ENCODE peak calls at places on chromosomes 1 and 21, in four cellular contexts. M is IMR-90, V is retinal pigment epithelial cell, G is heart right ventricle. P is an unnamed sample.

GRCh38 chr1:174358786-174359453 is 88.8 kb upstream of the GPR52 start:
- DNase-seq in G (no peak), M (no peak), V (no peak), P (no peak)

GRCh38 chr1:193479187-193479586 is 292.8 kb upstream of the B3GALT2 start:
- DNase-seq in G (no peak), V (no peak), M (no peak), P (peak)

GRCh38 chr21:37060296-37060695 is 12.6 kb downstream of the PIGP start:
- DNase-seq in M (peak), G (no peak), V (peak), P (no peak)

GRCh38 chr21:29105218-29105617 is 25.2 kb upstream of the MAP3K7CL start:
- DNase-seq in M (peak), G (no peak), V (no peak), P (no peak)

GRCh38 chr1:110780600-110781484 is 92.1 kb upstream of the CD53 start:
- DNase-seq in V (peak), M (peak), G (peak), P (peak)

GRCh38 chr1:90831910-90832309 is 114.8 kb upstream of the BARHL2 start:
- DNase-seq in G (no peak), V (no peak), M (no peak), P (no peak)

GRCh38 chr1:233269656-233270055 is 25.9 kb downstream of the PCNX2 start:
- DNase-seq in V (no peak), M (peak), G (no peak), P (no peak)

GRCh38 chr1:24318988-24319863 is at the start of gene GRHL3:
- DNase-seq in M (no peak), G (no peak), V (no peak), P (no peak)

GRCh38 chr1:111414756-111415155 is 12.8 kb downstream of the OVGP1 start:
- DNase-seq in M (no peak), G (no peak), V (no peak), P (no peak)

DNA sequence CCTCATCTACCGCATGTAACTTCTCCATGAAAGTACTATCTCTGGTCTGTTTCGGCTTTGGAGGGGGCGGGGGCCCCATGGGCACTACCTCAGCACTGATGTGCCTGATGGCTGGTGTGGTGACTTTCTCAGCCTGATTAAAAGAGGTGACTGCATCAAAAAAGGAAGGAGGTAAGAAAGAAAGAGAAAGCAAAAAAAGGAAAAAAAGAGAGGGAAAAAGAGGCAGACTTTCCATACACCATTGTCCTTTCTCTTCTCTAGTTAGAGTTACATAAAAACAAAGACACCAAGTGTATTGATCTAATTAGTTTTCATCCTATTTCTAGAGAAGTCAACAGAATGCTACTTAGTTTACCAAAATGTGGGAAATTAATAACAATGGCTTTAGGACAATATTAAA is 43.3 kb downstream of the GON4L start:
- DNase-seq in V (no peak), M (no peak), G (no peak), P (no peak)
- TF ChIP-seq CTCF in V (no peak), M (no peak), G (no peak), P (no peak)

GRCh38 chr1:237013608-237014007 is 9.4 kb upstream of the MT1HL1 start:
- DNase-seq in G (no peak), M (no peak), V (no peak), P (no peak)
- H3K4me3 ChIP-seq in G (no peak), M (no peak), V (no peak), P (no peak)

DNA sequence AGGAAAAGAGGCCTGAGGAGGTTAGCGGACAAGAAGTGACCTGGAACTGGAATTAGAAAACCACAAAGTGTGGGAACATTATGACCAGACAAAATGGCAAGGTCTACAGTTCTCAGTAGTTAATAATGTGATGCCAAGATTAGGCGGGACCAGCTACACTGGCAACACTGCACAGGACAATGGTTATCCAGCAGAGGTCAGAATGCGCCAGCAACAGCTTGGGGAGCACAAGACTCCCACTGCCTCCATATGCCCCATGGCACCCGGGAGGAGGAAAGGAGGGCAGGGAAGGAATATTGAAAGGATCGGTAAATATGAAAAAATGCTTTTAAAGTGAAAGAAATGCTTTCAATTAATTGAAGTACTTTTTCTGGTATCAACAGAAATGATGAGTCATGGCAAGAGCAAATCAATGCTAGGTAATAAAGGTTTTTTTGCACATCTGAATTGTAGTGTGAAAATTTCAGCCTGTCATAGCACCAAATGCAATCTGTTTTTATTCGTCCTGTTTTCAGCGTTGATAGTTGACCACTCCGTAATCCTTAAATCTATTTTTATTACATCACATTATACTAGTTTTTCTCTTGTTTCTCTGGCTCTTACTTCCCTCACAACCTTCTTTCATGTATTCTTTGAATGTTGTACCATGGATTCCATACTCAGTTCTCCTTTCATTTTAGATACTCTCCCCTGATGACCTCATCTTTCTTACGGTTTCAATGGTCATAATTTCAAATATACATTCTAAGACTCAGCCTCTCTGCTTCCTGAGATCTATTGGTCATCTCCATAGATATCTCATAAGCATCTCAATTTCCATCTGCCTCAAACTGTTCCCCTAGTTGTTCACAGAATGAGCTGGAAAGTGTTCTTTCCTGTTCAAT is 30.7 kb downstream of the VCAM1 start:
- DNase-seq in V (no peak), M (no peak), G (no peak), P (no peak)
- TF ChIP-seq CTCF in V (no peak), M (no peak), G (no peak), P (no peak)

DNA sequence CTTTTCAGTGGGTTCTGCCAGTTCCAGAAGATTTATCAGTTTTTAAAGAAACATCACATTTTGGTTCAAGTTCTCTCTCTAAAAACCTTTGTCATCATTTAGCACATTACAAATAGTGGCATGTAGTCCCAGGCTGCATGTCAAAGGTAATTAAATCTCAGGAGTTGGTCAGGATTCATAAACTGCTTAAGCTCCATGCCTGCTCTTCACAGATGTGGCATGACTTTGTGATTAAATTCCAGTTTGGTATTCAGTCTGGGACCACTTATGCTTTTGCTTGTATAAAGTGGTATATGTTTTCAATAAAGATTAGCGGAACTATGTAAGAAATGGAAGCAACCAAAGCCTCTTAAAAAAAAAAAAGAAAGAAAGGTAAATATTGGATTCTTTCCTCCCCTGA is 408.0 kb downstream of the DISC1 start:
- DNase-seq in G (no peak), M (no peak), V (peak), P (no peak)
- H3K4me3 ChIP-seq in G (no peak), M (no peak), V (no peak), P (no peak)

GRCh38 chr21:45986316-45987051 is 4.9 kb downstream of the COL6A1 start:
- DNase-seq in G (peak), M (no peak), V (no peak), P (no peak)
- TF ChIP-seq CTCF in G (no peak), M (no peak), V (no peak), P (no peak)

DNA sequence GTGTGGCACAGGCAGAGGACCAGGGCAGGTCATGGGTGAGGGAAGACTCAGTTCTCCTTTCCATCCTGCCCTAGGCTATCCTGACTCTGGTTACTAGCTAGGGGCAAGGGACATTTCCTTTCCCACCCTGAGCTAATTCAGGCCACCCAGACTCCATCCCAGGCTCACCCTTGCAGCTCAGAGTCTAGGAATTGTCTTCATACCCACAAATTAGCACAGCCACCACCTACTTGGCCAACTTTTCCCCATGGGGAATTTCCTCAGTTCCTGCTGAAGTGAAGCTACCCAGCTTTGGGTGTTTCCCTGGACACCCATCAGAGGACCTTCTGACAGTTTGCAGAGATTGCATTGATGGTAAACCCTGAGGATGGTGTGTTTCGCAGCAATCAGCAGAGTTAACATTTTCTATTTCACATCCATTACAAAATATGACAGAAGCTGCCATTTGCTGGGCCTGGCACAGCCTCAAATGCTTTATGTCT is 20.3 kb upstream of the RNF19B start:
- DNase-seq in G (no peak), M (no peak), V (no peak), P (no peak)
- H3K4me3 ChIP-seq in G (no peak), M (no peak), V (no peak), P (no peak)

GRCh38 chr1:17289756-17290155 is 18.2 kb upstream of the PADI4 start:
- DNase-seq in M (peak), V (peak), G (no peak), P (no peak)
- TF ChIP-seq CTCF in M (no peak), V (no peak), G (no peak), P (no peak)

DNA sequence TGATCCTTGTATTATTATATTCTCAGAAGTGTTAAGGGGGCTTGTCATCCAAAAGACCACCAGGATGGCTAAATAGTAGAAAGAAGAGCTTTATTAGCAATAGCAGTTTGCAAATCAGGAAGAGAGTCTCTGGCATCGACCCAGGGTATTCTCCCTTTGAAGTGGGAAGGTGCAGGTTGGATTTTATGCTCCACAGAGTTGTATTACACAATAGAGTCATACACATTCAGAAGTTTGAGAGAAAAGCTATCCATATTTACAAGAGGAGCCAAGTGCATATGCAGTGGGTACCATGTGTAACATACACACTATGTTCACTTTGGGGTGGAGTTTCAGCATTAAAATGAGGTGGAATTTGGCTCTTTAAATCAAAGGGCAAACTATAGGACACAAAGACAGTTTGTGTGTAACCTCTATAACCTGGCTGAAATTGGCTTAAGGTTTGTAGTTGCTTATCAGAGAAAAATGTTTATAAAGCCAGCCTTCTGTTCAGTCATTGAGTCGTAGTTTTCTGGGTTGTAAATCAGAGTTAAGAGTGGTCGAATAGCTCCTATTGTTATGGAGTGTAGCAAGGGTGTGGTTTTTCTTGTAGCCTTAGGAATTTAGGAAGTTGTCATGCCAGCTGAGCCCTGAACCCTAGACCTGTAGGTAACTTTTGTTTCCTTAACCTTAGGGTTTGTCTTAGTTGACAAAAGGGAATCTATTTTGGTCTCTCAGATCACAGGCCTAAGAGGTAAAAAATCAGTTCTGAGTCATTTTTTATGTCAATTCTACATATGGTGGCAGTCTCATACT is 125.3 kb downstream of the DNM3 start:
- DNase-seq in G (no peak), M (no peak), V (no peak), P (no peak)
- H3K4me3 ChIP-seq in G (no peak), M (no peak), V (no peak), P (no peak)

GRCh38 chr1:63004868-63005267 is 220.9 kb downstream of the ATG4C start:
- DNase-seq in V (no peak), G (no peak), M (no peak), P (no peak)
- TF ChIP-seq CTCF in V (peak), G (no peak), M (no peak), P (no peak)

GRCh38 chr1:3652538-3653285 is 396 bp downstream of the TP73 start:
- DNase-seq in V (no peak), G (no peak), M (no peak), P (peak)
- H3K4me3 ChIP-seq in V (no peak), G (peak), M (no peak), P (peak)